ENCODE peak calls at places on chromosomes 6 and 20, in four cellular contexts. One of them, this sample, is unnamed.

GRCh38 chr20:53149652-53150205 is 177.6 kb downstream of the TSHZ2 start:
- DNase-seq in GM12878: no peak
- DNase-seq in H1: no peak
- DNase-seq in HCT116: no peak
- DNase-seq in this sample: no peak

GRCh38 chr20:37680420-37680819 is 13.4 kb upstream of the CTNNBL1 start:
- DNase-seq in H1: no peak
- DNase-seq in GM12878: no peak
- DNase-seq in HCT116: no peak
- DNase-seq in this sample: no peak

GRCh38 chr20:21453676-21454075 is 56.4 kb upstream of the NKX2-4 start:
- DNase-seq in GM12878: no peak
- DNase-seq in HCT116: no peak
- DNase-seq in H1: no peak
- DNase-seq in this sample: no peak

GRCh38 chr6:144007779-144008500 is at the start of gene PLAGL1:
- DNase-seq in HCT116: peak
- DNase-seq in GM12878: no peak
- DNase-seq in H1: peak
- DNase-seq in this sample: peak

GRCh38 chr20:7411075-7411474 is 529.2 kb downstream of the HAO1 start:
- DNase-seq in H1: no peak
- DNase-seq in GM12878: no peak
- DNase-seq in HCT116: no peak
- DNase-seq in this sample: no peak

GRCh38 chr20:61588356-61589054 is 336.4 kb downstream of the CDH4 start:
- DNase-seq in HCT116: no peak
- DNase-seq in H1: no peak
- DNase-seq in GM12878: no peak
- DNase-seq in this sample: no peak

GRCh38 chr20:1001981-1002681 is at the start of gene RSPO4:
- DNase-seq in HCT116: no peak
- DNase-seq in H1: peak
- DNase-seq in GM12878: no peak
- DNase-seq in this sample: no peak

GRCh38 chr6:131960371-131961133 is 9.4 kb upstream of the CCN2 start:
- DNase-seq in HCT116: no peak
- DNase-seq in H1: no peak
- DNase-seq in GM12878: no peak
- DNase-seq in this sample: no peak

DNA sequence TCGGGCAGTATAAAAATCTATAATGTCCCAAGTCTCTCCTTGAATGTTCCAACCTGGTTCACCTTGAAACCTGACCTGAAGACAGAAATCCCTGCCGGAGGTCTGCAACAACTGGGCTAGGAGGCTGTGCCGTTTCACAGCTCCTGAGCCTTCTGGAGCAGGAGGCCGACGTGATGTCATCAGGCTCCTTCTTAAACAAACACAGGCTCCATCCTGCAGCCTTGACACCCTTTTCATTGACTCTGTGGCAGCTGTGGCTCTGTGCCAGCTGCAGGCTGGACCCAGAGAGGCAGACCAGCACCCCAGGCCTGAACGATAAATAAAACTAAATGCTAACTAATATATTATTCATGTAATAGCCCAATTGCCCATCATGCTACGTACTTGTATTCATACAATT is 483.9 kb downstream of the CD83 start:
- DNase-seq in GM12878: no peak
- DNase-seq in HCT116: no peak
- DNase-seq in H1: peak
- DNase-seq in this sample: no peak
- TF ChIP-seq ATF3 in GM12878: no peak
- TF ChIP-seq ATF3 in HCT116: no peak
- TF ChIP-seq ATF3 in H1: no peak
- TF ChIP-seq ATF3 in this sample: no peak

GRCh38 chr6:141133346-141133745 is 999.4 kb upstream of the GJE1 start:
- DNase-seq in HCT116: no peak
- DNase-seq in H1: no peak
- DNase-seq in GM12878: no peak
- DNase-seq in this sample: no peak
- TF ChIP-seq SIN3A in HCT116: no peak
- TF ChIP-seq SIN3A in H1: no peak
- TF ChIP-seq SIN3A in GM12878: no peak
- TF ChIP-seq SIN3A in this sample: no peak

GRCh38 chr6:34196116-34196832 is 40.4 kb upstream of the HMGA1 start:
- DNase-seq in H1: peak
- DNase-seq in GM12878: peak
- DNase-seq in HCT116: peak
- DNase-seq in this sample: peak
- TF ChIP-seq EGR1 in H1: no peak
- TF ChIP-seq EGR1 in GM12878: no peak
- TF ChIP-seq EGR1 in HCT116: no peak
- TF ChIP-seq EGR1 in this sample: peak

GRCh38 chr20:5945963-5946362 is 4.4 kb downstream of the TRMT6 start:
- DNase-seq in HCT116: no peak
- DNase-seq in H1: no peak
- DNase-seq in GM12878: no peak
- DNase-seq in this sample: no peak

GRCh38 chr20:5950271-5951031 is at the start of the genes MCM8 and TRMT6:
- DNase-seq in GM12878: peak
- DNase-seq in H1: peak
- DNase-seq in HCT116: peak
- DNase-seq in this sample: peak

GRCh38 chr20:5949943-5950270 is 426 bp downstream of the TRMT6 start:
- DNase-seq in HCT116: no peak
- DNase-seq in GM12878: no peak
- DNase-seq in H1: no peak
- DNase-seq in this sample: no peak

GRCh38 chr20:5947276-5947675 is 3.1 kb downstream of the TRMT6 start:
- DNase-seq in HCT116: no peak
- DNase-seq in GM12878: no peak
- DNase-seq in H1: no peak
- DNase-seq in this sample: no peak
- TF ChIP-seq ATF3 in HCT116: no peak
- TF ChIP-seq ATF3 in GM12878: no peak
- TF ChIP-seq ATF3 in H1: no peak
- TF ChIP-seq ATF3 in this sample: no peak

DNA sequence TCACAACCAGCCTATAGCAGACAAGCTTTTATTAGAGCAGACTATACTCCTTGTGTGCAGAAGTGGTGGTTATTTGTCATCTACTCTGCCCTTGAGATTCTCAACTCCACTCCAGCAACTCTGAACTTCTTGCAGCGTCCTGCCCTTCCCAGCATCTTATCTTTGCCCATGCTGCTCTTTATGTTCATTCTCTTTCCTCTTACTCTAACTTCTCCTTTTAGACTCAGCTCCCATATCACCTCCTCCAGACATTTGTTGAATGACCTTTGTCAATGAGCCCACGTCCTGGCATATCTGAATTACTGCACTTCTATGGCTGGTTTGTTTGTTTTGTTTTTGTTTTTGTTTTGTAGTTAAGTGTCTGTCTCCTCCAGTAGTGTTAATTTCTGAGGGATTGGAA is 81.2 kb downstream of the KCNQ5 start:
- DNase-seq in HCT116: no peak
- DNase-seq in GM12878: no peak
- DNase-seq in H1: no peak
- DNase-seq in this sample: no peak
- TF ChIP-seq SIN3A in HCT116: no peak
- TF ChIP-seq SIN3A in GM12878: no peak
- TF ChIP-seq SIN3A in H1: no peak
- TF ChIP-seq SIN3A in this sample: no peak

DNA sequence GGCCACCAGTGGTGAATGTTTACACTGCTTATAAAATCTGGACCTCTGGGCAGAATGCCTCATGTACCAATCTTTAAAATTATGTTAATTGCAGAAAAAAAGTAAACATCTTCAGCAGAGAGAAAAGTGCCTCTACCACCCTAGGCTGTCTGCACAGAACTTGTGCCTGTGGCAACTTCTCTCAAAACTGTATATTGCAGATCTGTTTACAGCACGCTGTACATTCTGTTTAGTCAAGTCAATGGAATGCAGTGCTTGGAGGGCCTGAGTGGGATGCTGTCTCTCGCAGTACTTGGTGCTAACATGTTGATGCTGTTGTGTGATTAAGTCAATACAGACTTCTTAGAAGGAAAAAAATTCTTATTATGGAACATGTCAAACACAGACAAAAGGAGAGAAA is 242.0 kb downstream of the SOD2 start:
- DNase-seq in GM12878: no peak
- DNase-seq in HCT116: no peak
- DNase-seq in H1: no peak
- DNase-seq in this sample: no peak
- TF ChIP-seq EGR1 in GM12878: no peak
- TF ChIP-seq EGR1 in HCT116: no peak
- TF ChIP-seq EGR1 in H1: no peak
- TF ChIP-seq EGR1 in this sample: no peak

GRCh38 chr6:31971279-31971992 is 502 bp downstream of the DXO start:
- DNase-seq in H1: peak
- DNase-seq in GM12878: no peak
- DNase-seq in HCT116: no peak
- DNase-seq in this sample: no peak

GRCh38 chr6:31971993-31972708 is at the start of gene DXO:
- DNase-seq in H1: peak
- DNase-seq in GM12878: peak
- DNase-seq in HCT116: peak
- DNase-seq in this sample: peak

GRCh38 chr6:31969712-31970603 is 2.0 kb downstream of the DXO start:
- DNase-seq in GM12878: no peak
- DNase-seq in HCT116: no peak
- DNase-seq in H1: no peak
- DNase-seq in this sample: peak

GRCh38 chr6:31970604-31971271 is 1.2 kb downstream of the DXO start:
- DNase-seq in HCT116: no peak
- DNase-seq in GM12878: no peak
- DNase-seq in H1: no peak
- DNase-seq in this sample: no peak

DNA sequence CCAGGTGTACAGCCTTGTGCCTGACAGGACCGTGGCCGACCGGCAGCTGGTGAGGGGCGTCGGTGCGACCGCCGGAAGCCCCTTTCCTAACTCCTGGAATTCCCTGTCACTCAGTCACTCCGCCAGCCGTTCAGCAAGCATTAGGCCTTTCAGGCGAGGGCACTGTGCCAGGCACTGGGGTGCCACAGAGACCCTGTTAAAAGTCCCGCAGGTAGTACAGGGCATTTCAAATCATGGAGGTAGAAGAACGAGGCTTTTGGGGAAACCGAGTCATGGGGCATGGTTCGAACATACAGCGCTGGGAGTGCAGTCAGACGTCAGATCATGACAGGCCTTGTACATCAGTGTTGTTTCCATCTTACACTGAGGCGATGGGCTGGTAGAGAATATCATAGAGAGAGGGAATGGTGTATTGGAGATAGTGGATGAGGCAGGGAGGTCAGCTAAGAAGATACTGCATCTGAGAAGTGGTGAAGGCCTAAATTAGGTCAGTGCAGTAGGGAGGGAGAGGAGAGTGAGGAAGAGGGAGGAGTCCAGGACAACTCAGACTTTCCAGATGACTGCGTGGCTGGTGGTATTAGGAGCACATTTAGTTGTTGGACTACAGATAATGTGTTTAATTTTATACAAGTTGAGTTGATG is 892 bp upstream of the DXO start:
- DNase-seq in H1: no peak
- DNase-seq in HCT116: no peak
- DNase-seq in GM12878: no peak
- DNase-seq in this sample: peak
- TF ChIP-seq ATF3 in H1: no peak
- TF ChIP-seq ATF3 in HCT116: no peak
- TF ChIP-seq ATF3 in GM12878: no peak
- TF ChIP-seq ATF3 in this sample: peak

DNA sequence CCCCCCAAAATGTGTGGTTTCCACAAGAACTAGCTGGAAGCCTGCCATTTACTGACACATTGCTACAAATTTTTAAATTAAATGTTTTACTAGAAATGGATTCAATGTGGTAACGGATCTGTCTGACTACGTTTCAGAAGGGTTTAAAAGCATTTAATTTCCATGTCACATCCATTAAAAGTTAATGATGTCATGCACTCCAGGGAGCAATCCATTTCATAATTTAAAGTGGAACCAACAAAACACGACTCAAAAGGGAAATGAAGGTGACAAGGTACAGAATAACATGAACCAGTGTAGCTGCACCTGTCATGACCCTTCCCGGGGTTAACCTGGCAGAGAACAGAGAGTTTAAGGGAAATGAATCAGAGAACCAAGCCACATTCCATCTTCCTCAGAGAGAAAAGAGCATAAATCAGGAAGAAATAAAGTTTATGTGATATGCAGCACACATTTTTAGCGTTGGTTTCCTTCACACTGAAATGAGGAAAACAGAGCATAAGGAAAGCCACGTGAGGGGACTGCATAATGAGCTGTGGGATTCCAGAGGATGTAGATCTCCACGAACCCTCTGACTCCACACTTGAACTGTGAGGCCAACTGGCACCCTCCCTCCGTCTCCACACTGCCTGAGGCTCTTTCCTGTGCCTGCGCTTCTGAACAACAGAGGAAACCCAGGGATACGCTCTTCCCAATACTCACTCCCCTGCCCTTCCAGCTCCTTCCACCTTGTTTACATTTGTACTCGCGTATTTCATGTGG is 170.3 kb upstream of the AHI1 start:
- DNase-seq in GM12878: no peak
- DNase-seq in HCT116: no peak
- DNase-seq in H1: no peak
- DNase-seq in this sample: no peak
- TF ChIP-seq SIN3A in GM12878: no peak
- TF ChIP-seq SIN3A in HCT116: no peak
- TF ChIP-seq SIN3A in H1: no peak
- TF ChIP-seq SIN3A in this sample: no peak

DNA sequence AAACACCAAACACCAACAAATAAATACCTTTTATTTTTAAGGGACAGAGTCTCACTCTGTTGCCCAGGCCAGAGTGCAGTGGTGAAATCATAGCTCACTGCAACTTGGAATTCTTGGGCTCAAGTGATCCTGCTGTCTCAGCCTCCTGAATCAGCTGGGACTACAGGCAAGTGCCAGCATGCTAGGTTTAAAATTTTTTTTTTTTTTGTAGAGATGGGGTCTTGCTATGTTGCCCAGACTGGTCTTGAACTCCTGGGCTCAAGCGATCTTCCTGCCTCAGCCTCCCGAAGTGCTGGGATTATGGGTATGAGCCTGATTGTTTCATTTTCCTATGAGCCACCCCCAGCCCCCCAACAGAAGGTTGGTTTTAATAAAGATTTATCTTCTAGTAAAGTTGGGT is 4.1 kb downstream of the CD109 start:
- DNase-seq in H1: no peak
- DNase-seq in GM12878: no peak
- DNase-seq in HCT116: no peak
- DNase-seq in this sample: no peak
- TF ChIP-seq EGR1 in H1: no peak
- TF ChIP-seq EGR1 in GM12878: no peak
- TF ChIP-seq EGR1 in HCT116: no peak
- TF ChIP-seq EGR1 in this sample: no peak

GRCh38 chr6:166907373-166907841 is 48.9 kb downstream of the RNASET2 start:
- DNase-seq in H1: no peak
- DNase-seq in GM12878: peak
- DNase-seq in HCT116: no peak
- DNase-seq in this sample: peak
- TF ChIP-seq ATF3 in H1: no peak
- TF ChIP-seq ATF3 in GM12878: no peak
- TF ChIP-seq ATF3 in HCT116: no peak
- TF ChIP-seq ATF3 in this sample: no peak